ENCODE peak calls at places on chromosomes 11 and 22, in four cellular contexts. S is cardiac muscle cell, Q is retinal pigment epithelial cell, U is ascending aorta. T is an unnamed sample.
A peak's percentile ranks its signal among the peaks of the same experiment; 100 is the strongest.

GRCh38 chr11:104484784-104485554 is 321.0 kb upstream of the PDGFD start:
- DNase-seq in Q (no peak), U (no peak), S (no peak), T (no peak)

GRCh38 chr11:134514354-134514951 is 102.4 kb upstream of the B3GAT1 start:
- DNase-seq in U (no peak), S (no peak), Q (no peak), T (no peak)

GRCh38 chr11:121722431-121723256 is 269.9 kb upstream of the SORL1-AS1 start:
- DNase-seq in Q (peak; percentile 97), S (peak; percentile 100), U (peak; percentile 77), T (peak; percentile 89)

GRCh38 chr11:78414321-78415051 is 3.1 kb downstream of the GAB2 start:
- DNase-seq in S (peak; percentile 41), Q (no peak), U (no peak), T (peak; percentile 49)

GRCh38 chr11:57514538-57515331 is 767 bp downstream of the SLC43A1 start:
- DNase-seq in U (no peak), Q (no peak), S (peak; percentile 47), T (peak; percentile 27)

GRCh38 chr11:36265793-36266628 is 23.2 kb downstream of the COMMD9 start:
- DNase-seq in U (no peak), S (peak; percentile 60), Q (no peak), T (peak; percentile 51)

GRCh38 chr22:40552070-40552469 is 84.4 kb downstream of the MRTFA start:
- DNase-seq in U (no peak), Q (no peak), S (peak; percentile 39), T (no peak)

GRCh38 chr11:13337986-13338436 is 60.4 kb downstream of the BMAL1 start:
- DNase-seq in Q (no peak), S (peak; percentile 61), U (no peak), T (peak; percentile 64)

GRCh38 chr11:132943737-132944556 is 588.4 kb downstream of the OPCML start:
- DNase-seq in U (no peak), S (no peak), Q (no peak), T (no peak)

GRCh38 chr11:73114110-73114834 is 27.8 kb downstream of the FCHSD2 start:
- DNase-seq in S (no peak), Q (no peak), U (no peak), T (no peak)

DNA sequence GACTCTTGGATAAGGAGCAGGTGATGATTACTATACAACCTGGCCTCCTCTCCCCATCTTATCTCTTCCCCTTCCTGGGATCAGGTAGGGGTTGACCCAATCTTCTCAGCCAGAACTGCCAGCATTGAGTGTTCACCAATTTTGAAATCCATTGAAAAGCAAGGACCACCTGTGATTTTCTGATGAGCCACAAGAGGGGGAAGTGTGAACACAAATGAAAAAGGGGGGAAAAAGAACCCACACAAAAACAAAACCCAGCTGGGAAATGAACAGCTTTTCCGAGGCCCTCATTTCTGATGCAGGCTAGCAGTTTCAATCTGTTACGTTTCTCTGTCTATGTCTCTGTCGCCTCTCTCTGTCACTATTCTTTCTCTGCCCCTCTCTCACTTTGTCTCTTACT is 161.9 kb downstream of the INSC start:
- DNase-seq in Q (no peak), U (no peak), S (peak; percentile 6), T (peak; percentile 7)
- TF ChIP-seq CTCF in Q (peak; percentile 50), U (no peak), S (peak; percentile 27), T (peak; percentile 32)

DNA sequence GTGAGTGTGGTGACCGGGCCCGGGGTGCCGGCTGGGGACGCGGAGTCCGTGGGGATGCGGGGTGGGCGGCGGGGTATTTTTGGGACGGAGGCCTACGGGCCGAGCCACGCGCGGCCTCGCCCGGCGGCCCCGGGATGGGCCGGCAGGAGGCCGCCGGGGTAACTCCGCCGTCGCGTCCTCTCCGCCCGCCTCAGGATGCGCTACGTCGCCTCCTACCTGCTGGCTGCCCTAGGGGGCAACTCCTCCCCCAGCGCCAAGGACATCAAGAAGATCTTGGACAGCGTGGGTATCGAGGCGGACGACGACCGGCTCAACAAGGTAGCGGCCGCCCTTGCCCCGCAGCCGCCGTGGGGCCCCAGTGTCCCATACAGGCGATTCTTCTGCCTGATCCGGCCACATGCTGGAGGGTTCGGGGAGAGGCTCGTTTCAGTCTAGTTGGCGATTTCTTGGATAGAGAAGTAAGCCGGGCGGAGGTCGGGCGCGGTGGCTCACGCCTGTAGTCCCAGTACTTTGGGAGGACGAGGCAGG is 337 bp downstream of the RPLP2 start:
- DNase-seq in S (no peak), U (no peak), Q (no peak), T (no peak)
- H3K4me3 ChIP-seq in S (peak overlapping the region; percentile 93), U (peak overlapping the region; percentile 97), Q (peak overlapping the region; percentile 88), T (peak overlapping the region; percentile 92)

DNA sequence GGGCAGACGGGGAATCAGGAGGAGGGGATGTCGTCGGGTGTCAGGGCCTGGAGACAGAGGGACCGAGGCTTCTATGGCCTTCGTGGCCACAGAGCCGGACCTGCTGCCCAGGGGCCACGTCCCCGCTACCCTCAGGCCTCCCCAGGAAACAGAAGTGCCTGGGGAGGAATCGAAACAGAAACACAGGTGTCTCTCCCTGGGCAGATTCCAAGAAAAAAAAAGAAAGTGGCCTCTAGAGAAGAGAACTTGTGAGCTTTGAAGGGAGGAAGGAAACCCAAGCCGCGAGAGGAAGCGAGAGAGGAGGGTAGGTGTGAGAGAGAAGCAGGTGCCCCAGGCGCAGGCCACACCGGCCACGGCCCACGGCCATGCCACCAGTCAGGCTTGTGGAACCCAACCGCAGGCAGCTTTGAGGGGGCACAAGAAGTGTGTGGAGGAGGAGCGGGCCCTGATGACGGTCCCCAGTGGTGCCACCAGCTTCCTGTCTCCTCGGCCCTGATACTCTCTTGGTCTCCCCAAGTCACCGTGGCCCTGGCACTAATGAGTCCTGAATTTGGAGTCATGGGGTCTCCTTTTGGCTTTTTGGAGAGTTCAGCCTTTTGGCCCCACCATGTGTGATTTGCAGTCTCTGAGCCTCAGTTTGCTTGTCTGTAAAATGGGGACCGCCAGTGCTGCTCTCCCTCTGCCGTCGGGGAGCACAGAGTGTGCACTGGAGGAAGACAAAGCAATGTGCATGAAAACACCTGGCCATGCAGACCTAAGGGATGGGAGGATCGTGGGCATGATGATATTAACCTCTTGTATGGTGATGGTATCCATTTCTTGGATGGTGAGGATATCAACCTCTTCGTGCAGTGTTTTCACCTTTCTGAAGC is 25.2 kb downstream of the LIF start:
- DNase-seq in S (no peak), U (no peak), Q (no peak), T (no peak)
- TF ChIP-seq CTCF in S (no peak), U (no peak), Q (no peak), T (no peak)

GRCh38 chr22:27213766-27214581 is 556.6 kb downstream of the MIAT start:
- DNase-seq in S (peak; percentile 96), Q (no peak), U (peak; percentile 32), T (peak; percentile 52)

GRCh38 chr22:27213291-27213690 is 555.9 kb downstream of the MIAT start:
- DNase-seq in S (peak; percentile 63), Q (no peak), U (no peak), T (no peak)

GRCh38 chr22:27210111-27210739 is 552.8 kb downstream of the MIAT start:
- DNase-seq in S (no peak), Q (no peak), U (no peak), T (no peak)

GRCh38 chr22:27212617-27213177 is 555.3 kb downstream of the MIAT start:
- DNase-seq in S (peak; percentile 100), Q (peak; percentile 100), U (peak; percentile 72), T (peak; percentile 98)

DNA sequence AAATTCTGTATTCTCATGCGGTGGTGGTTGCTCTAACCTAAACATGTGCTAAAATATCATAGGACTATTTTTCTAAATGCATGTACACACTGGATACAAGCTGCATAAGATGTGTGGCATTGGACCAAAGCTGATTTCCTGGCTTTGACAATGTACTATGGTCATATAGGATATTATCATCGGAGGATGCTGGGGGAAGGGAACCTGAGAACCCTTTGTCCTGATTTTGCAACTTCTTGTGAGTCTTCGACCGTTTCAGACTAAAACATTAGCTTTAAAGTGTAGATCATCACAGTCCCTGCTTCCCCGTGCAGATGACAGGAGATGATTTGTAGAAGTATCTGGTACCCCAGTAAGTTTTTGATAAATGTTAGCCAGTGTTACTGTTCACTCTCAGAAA is 554.7 kb downstream of the MIAT start:
- DNase-seq in U (no peak), S (peak; percentile 78), Q (no peak), T (no peak)
- H3K4me3 ChIP-seq in U (no peak overlapping the region), S (no peak overlapping the region), Q (no peak overlapping the region), T (no peak overlapping the region)

GRCh38 chr11:66002648-66003225 is 434 bp downstream of the BANF1 start:
- DNase-seq in S (peak; percentile 57), U (no peak), Q (no peak), T (peak; percentile 51)
- TF ChIP-seq CTCF in S (no peak), U (peak; percentile 28), Q (peak; percentile 36), T (peak; percentile 5)

DNA sequence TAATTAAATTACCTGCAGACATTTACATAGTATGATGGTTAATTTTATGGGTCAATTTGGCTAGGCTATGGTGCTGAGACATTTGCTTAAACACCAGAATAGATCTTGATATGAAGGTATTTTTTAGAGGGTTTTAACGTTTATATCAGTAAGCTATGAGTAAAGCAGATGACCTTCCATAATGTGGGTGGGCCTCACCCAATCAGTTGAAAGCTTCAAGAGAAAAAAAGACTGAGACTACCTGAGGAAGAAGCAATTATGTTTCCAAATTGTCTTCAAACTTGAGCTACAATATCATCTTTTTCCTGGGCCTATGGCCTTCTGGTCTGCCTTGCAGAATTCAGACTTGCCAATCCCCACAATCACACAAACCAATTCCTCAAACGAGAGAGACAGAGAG is 498.8 kb upstream of the API5 start:
- DNase-seq in U (no peak), S (no peak), Q (no peak), T (no peak)
- H3K4me3 ChIP-seq in U (no peak overlapping the region), S (no peak overlapping the region), Q (no peak overlapping the region), T (no peak overlapping the region)

GRCh38 chr11:120547871-120548681 is 36.5 kb downstream of the GRIK4 start:
- DNase-seq in S (peak; percentile 94), U (peak; percentile 59), Q (peak; percentile 99), T (peak; percentile 94)
- TF ChIP-seq CTCF in S (no peak), U (no peak), Q (no peak), T (peak; percentile 15)

GRCh38 chr22:50271011-50271394 is 823 bp upstream of the MAPK11 start:
- DNase-seq in S (no peak), U (no peak), Q (no peak), T (no peak)
- H3K4me3 ChIP-seq in S (peak overlapping the region; percentile 20), U (peak overlapping the region; percentile 66), Q (peak overlapping the region; percentile 42), T (peak overlapping the region; percentile 46)

DNA sequence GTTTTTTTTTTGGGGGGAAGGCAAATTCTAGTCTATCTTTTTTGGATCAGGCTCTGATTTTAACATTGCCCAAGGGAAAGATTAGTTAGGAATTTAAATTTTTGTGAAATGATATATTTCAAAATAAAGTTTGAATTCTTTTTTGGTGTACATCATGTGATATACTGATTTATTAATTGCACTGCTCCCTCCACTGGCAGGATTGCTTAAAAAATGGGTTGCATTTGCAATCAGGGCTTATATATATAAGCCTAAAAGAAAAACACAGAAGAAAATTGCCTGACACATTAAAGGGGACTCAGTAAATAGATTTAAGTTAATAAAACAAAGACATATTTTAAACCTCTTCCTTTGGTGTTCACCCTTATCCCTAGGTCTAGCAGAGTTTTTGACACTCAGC is 1.2 kb downstream of the DYNC2H1 start:
- DNase-seq in U (no peak), Q (peak; percentile 23), S (peak; percentile 72), T (peak; percentile 65)
- TF ChIP-seq CTCF in U (no peak), Q (peak; percentile 50), S (peak; percentile 48), T (peak; percentile 46)

T was measured in fibroblast of mammary gland.